ENCODE peak calls at places on chromosomes 6 and 20, in six cellular contexts. P is activated T-helper 2 cell treated with anti-CD3 and anti-CD28 coated beads, Interferon-gamma antibody, Interleukin-2, Interleukin-4, amounts not matched to agents 10 μg/mL and 5 μg/mL and 100 μg/mL, durations not matched to agents 14 hours and 24 hours and 36 hours; K is fibroblast of the aortic adventitia; F is transverse colon; H is iPS-NIHi11; Y is effector CD8-positive, alpha-beta T cell. E is an unnamed sample.

GRCh38 chr20:62740286-62741141 is 31.9 kb downstream of the NTSR1 start:
- DNase-seq in F (peak), H (no peak), Y (peak), K (peak), P (peak), E (no peak)

GRCh38 chr6:42138190-42138589 is 4.2 kb downstream of the C6orf132 start:
- DNase-seq in Y (no peak), H (no peak), P (no peak), F (no peak), K (no peak), E (no peak)

GRCh38 chr6:15501806-15502450 is 160.9 kb downstream of the DTNBP1 start:
- DNase-seq in Y (no peak), F (peak), P (no peak), K (peak), H (no peak), E (no peak)

GRCh38 chr20:23530937-23531567 is 37.2 kb downstream of the CST9L start:
- DNase-seq in Y (no peak), F (no peak), P (no peak), H (no peak), K (no peak), E (no peak)

GRCh38 chr6:116364361-116364760 is 6.4 kb upstream of the DSE start:
- DNase-seq in H (no peak), Y (no peak), K (peak), F (no peak), P (no peak), E (no peak)

GRCh38 chr20:13292486-13292885 is 71.4 kb downstream of the ISM1 start:
- DNase-seq in F (no peak), H (no peak), K (no peak), P (no peak), Y (no peak), E (no peak)

GRCh38 chr20:3813758-3814581 is 6.4 kb upstream of the AP5S1 start:
- DNase-seq in P (no peak), H (no peak), K (no peak), F (no peak), Y (no peak), E (no peak)

GRCh38 chr20:15708984-15709598 is 864.2 kb downstream of the KIF16B start:
- DNase-seq in F (peak), H (peak), Y (no peak), K (no peak), P (peak), E (no peak)

GRCh38 chr6:134436281-134436815 is 118.4 kb upstream of the SGK1 start:
- DNase-seq in H (peak), F (peak), Y (no peak), P (peak), K (peak), E (no peak)

GRCh38 chr20:35226775-35227681 is 538 bp downstream of the MMP24 start:
- DNase-seq in Y (no peak), K (peak), P (peak), F (peak), H (peak), E (no peak)